ENCODE peak calls at places on chromosomes 4 and X, in six cellular contexts. M is right lobe of liver, B is NB4, S is tibial nerve, G is suprapubic skin, N is lower leg skin. V is an unnamed sample.

GRCh38 chr4:169914871-169915270 is 111.3 kb downstream of the MFAP3L start:
- DNase-seq in B (no peak), S (no peak), N (no peak), M (no peak), G (no peak), V (no peak)

GRCh38 chrX:11437642-11438379 is 144.6 kb downstream of the AMELX start:
- DNase-seq in N (peak), B (no peak), G (no peak), M (peak), S (peak), V (no peak)

GRCh38 chr4:37389967-37390580 is 145.5 kb downstream of the NWD2 start:
- DNase-seq in B (peak), G (no peak), M (no peak), N (peak), S (no peak), V (no peak)

GRCh38 chrX:135625995-135626394 is 87.4 kb upstream of the CT45A1 start:
- DNase-seq in N (no peak), G (no peak), S (no peak), B (peak), M (no peak), V (no peak)

GRCh38 chrX:53940180-53940579 is 104.1 kb downstream of the PHF8 start:
- DNase-seq in B (no peak), N (no peak), S (no peak), G (no peak), M (no peak), V (no peak)

GRCh38 chr4:169252339-169253086 is 18.2 kb downstream of the SH3RF1 start:
- DNase-seq in S (no peak), G (no peak), N (no peak), B (no peak), M (no peak), V (no peak)

GRCh38 chr4:15339732-15340131 is 88.1 kb upstream of the C1QTNF7 start:
- DNase-seq in N (no peak), B (no peak), G (no peak), M (no peak), S (no peak), V (no peak)

GRCh38 chr4:33088713-33089112 is 2368.5 kb downstream of the PCDH7 start:
- DNase-seq in M (no peak), S (no peak), G (no peak), B (no peak), N (no peak), V (no peak)

GRCh38 chr4:88091378-88091777 is 67.1 kb downstream of the ABCG2 start:
- DNase-seq in S (no peak), N (no peak), G (no peak), M (no peak), B (no peak), V (no peak)

GRCh38 chrX:136725446-136726104 is 55.2 kb downstream of the ARHGEF6 start:
- DNase-seq in S (no peak), M (no peak), G (no peak), B (no peak), N (peak), V (no peak)

GRCh38 chr4:179867300-179867878 is 2375.8 kb upstream of the TENM3 start:
- DNase-seq in S (no peak), G (no peak), B (peak), M (peak), N (no peak), V (no peak)

GRCh38 chr4:39050590-39050989 is 11.4 kb upstream of the KLHL5 start:
- DNase-seq in M (no peak), S (no peak), B (no peak), N (no peak), G (no peak), V (no peak)

GRCh38 chrX:74251006-74251930 is 52.7 kb upstream of the ZCCHC13 start:
- DNase-seq in G (no peak), B (peak), N (no peak), S (no peak), M (no peak), V (no peak)

GRCh38 chr4:80239480-80239879 is 27.0 kb upstream of the FGF5 start:
- DNase-seq in S (no peak), M (no peak), G (no peak), N (no peak), B (no peak), V (no peak)

GRCh38 chrX:53362439-53362838 is 60.0 kb downstream of the SMC1A start:
- DNase-seq in N (no peak), S (no peak), G (no peak), M (no peak), B (peak), V (no peak)

GRCh38 chr4:141241986-141242385 is 21.3 kb downstream of the ZNF330 start:
- DNase-seq in S (no peak), N (no peak), M (no peak), B (no peak), G (no peak), V (no peak)

GRCh38 chrX:28312965-28313364 is 274.3 kb upstream of the IL1RAPL1 start:
- DNase-seq in M (no peak), N (no peak), B (no peak), S (no peak), G (no peak), V (no peak)

GRCh38 chr4:121648518-121648917 is 48.3 kb downstream of the ANXA5 start:
- DNase-seq in S (no peak), M (no peak), N (no peak), B (no peak), G (no peak), V (no peak)

GRCh38 chr4:113878718-113879117 is 100.7 kb downstream of the ARSJ start:
- DNase-seq in M (no peak), B (peak), S (no peak), G (no peak), N (no peak), V (no peak)

GRCh38 chr4:17785858-17786257 is 4.4 kb upstream of the FAM184B start:
- DNase-seq in G (no peak), M (no peak), N (no peak), S (no peak), B (no peak), V (no peak)

GRCh38 chr4:67779631-67780030 is 25.4 kb upstream of the GNRHR start:
- DNase-seq in M (no peak), N (no peak), B (no peak), S (no peak), G (no peak), V (no peak)

GRCh38 chr4:182600093-182600492 is 317.1 kb downstream of the DCTD start:
- DNase-seq in S (no peak), B (no peak), G (no peak), M (no peak), N (no peak), V (no peak)

GRCh38 chr4:116358633-116359222 is 726.6 kb downstream of the TRAM1L1 start:
- DNase-seq in B (peak), M (peak), S (no peak), G (no peak), N (peak), V (no peak)

GRCh38 chrX:134604701-134605271 is 53.5 kb downstream of the PLAC1 start:
- DNase-seq in B (no peak), G (no peak), N (no peak), S (no peak), M (no peak), V (no peak)

GRCh38 chr4:38131371-38132139 is 171.4 kb downstream of the PTTG2 start:
- DNase-seq in G (no peak), B (no peak), S (no peak), M (peak), N (no peak), V (no peak)

GRCh38 chr4:23234716-23235115 is 542.0 kb downstream of the GBA3 start:
- DNase-seq in B (no peak), N (no peak), S (no peak), M (no peak), G (no peak), V (no peak)

GRCh38 chr4:88297725-88298453 is 13.5 kb upstream of the PPM1K start:
- DNase-seq in M (no peak), G (no peak), N (no peak), S (no peak), B (no peak), V (no peak)

GRCh38 chrX:47507204-47507878 is 24.3 kb upstream of the ZNF41 start:
- DNase-seq in M (no peak), S (no peak), G (no peak), B (no peak), N (no peak), V (no peak)

GRCh38 chr4:107734120-107734519 is 14.1 kb upstream of the PAPSS1 start:
- DNase-seq in B (peak), M (no peak), S (no peak), G (no peak), N (no peak), V (no peak)

GRCh38 chr4:142156246-142156645 is 519.9 kb downstream of the IL15 start:
- DNase-seq in N (no peak), B (no peak), M (no peak), G (no peak), S (no peak), V (no peak)

GRCh38 chr4:148203056-148203898 is 238.9 kb downstream of the NR3C2 start:
- DNase-seq in G (no peak), B (no peak), N (no peak), S (no peak), M (peak), V (no peak)

GRCh38 chr4:158032733-158033415 is 140.0 kb downstream of the GASK1B start:
- DNase-seq in G (no peak), S (no peak), N (no peak), M (no peak), B (no peak), V (no peak)

GRCh38 chr4:61294001-61294400 is 93.9 kb downstream of the ADGRL3 start:
- DNase-seq in M (no peak), B (no peak), G (no peak), N (no peak), S (no peak), V (no peak)

GRCh38 chr4:9143421-9144080 is 26.7 kb upstream of the FAM90A26 start:
- DNase-seq in M (no peak), B (no peak), S (no peak), G (no peak), N (no peak), V (no peak)

GRCh38 chr4:139924782-139925181 is 229.2 kb downstream of the MAML3 start:
- DNase-seq in B (no peak), M (no peak), S (no peak), G (no peak), N (no peak), V (no peak)

GRCh38 chr4:114015444-114015899 is 36.0 kb upstream of the ARSJ start:
- DNase-seq in N (no peak), B (no peak), M (no peak), S (no peak), G (no peak), V (no peak)

DNA sequence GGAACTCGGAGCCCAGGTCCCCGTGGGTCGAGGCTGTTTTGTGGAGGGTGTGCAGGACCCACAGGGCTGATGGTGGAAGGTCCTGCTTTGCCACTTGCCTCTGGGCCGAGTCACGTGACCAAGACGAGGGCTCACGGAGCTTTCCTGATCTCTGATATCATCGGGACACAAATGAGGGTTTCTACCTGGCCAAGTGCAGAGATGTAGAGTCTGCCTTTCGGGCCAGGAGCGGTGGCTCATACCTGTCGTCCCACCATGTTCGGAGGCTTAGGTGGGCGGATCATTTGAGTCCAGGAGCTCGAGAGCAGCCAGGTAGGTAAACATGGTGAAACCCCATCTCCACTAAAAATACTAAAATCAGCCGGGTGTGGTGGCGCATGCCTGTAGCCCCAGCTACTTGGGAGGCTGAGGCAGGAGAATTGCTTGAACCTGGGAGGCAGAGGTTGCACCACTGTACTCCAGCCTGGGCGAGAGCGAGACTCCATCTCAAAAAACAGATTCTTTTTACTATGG is 7.1 kb downstream of the SLC25A6 start:
- DNase-seq in N (peak), B (no peak), M (peak), G (peak), S (no peak), V (no peak)
- TF ChIP-seq POLR2A in N (no peak), B (no peak), M (no peak), G (no peak), S (no peak), V (no peak)

GRCh38 chr4:156830356-156830755 is 141.2 kb downstream of the PDGFC start:
- DNase-seq in M (no peak), B (no peak), N (no peak), G (no peak), S (no peak), V (no peak)
- TF ChIP-seq POLR2A in M (no peak), B (no peak), N (no peak), G (no peak), S (no peak), V (no peak)

DNA sequence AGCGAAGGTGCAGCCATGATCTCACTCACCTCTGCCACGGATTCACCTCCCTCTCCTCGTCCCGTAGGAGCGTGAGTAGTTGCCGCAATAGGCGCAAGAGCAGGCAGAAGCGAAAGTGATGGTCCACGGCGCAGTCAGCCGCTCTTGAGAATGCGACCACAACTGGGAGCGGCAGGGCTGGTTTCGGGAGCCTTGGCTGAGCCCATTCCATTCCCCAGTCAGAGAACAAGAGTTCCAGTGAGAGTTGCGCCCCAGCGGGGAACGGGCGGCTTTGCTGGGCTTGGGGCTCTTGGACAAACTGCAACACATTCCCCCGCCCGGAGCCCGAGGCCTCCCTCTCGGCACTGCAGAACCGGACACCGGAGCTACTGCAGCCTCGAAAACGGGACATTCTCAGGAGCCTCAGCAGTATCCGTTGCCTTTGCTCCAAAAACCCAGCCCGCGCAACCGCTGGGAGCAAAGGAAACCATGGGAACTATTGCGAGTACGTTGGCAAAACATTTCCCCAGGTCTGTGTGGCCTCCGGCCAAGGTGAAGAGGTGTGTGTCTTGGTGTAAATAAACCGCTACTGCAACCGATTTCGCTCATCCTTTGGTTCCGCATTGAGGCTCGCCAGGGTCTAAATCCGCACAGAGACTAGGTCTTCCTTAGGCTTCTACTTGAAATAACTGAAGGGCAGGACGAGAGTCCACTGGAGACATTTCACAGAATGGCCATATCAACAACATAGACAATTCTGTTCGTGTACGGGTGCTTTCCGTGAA is 5.7 kb upstream of the ZBTB33 start:
- DNase-seq in N (peak), M (peak), B (peak), G (peak), S (peak), V (peak)
- TF ChIP-seq POLR2A in N (no peak), M (peak), B (no peak), G (no peak), S (no peak), V (no peak)

DNA sequence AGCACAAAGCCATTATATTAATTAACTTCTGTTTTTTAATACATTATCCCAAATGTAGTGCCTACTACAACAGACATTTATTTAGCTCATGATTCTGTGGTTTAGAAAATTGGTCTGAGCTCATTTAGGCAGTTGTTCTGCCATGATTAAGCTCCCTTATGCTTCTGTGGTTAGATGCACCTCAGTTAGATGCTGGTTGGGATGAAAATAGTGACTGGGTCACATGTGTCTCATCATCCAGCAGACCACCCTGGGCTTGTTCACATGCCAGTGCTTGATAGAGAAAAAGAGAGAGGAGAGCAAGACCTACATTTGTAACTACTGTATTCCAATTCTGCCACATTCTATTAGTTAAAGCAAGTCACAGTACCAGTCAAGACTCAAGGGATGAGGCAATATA is 376.4 kb upstream of the GNPDA2 start:
- DNase-seq in B (no peak), S (no peak), N (no peak), M (no peak), G (no peak), V (no peak)
- TF ChIP-seq POLR2A in B (no peak), S (no peak), N (no peak), M (no peak), G (no peak), V (no peak)

GRCh38 chrX:318739-319578 is at the start of gene GTPBP6:
- DNase-seq in N (peak), G (peak), M (peak), S (peak), B (peak), V (no peak)
- TF ChIP-seq POLR2A in N (no peak), G (no peak), M (peak), S (no peak), B (peak), V (no peak)

DNA sequence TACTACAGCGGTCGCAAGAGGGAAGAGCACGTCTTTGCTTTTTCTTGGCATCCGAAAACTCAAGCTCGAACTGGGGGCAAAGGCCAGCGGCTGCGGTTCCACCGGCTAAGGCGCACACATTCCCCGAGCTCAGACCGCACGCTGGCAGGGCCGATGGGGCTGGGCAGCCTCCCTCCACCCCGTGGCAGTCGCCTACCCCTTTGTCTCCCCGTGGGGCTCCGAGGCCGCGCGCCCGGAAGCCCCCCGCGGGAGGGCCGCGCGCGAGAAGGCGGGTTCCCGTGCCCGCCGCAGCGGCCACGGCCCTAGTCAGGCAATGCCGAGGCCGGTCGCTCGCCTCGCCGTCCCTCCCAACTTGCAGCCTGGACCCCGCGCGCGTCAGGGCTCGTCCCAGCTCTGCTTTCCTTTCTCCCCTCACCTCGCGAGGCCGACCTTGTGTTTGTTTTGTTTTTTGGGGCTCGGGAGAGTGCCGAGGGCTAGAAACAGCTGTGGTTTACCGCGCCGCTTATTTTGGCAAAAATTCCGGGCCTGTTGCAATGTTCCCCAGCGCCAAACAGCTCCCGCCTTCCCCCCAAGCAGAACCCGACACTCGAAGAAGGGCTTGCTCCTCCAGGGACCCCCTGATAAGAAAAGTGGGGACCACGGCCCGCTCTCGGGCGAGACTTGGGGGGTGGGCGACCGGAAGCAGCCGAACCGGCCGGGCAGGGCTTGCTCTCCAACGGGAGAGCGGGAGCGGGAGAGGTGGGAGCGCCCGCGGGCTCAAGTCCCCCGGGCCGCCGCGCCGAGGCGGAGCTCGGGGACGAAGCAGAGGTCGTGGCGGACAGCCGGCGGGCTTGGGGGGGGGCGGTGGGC is 553 bp upstream of the N4BP2 start:
- DNase-seq in S (peak), M (peak), B (peak), N (peak), G (peak), V (peak)
- TF ChIP-seq POLR2A in S (no peak), M (peak), B (peak), N (no peak), G (peak), V (no peak)

GRCh38 chrX:1453390-1453783 is 678 bp upstream of the ASMTL start:
- DNase-seq in G (peak), S (no peak), N (no peak), B (no peak), M (peak), V (no peak)
- TF ChIP-seq POLR2A in G (no peak), S (no peak), N (no peak), B (no peak), M (no peak), V (no peak)

GRCh38 chr4:186265683-186266648 is at the start of gene F11:
- DNase-seq in S (no peak), N (no peak), B (no peak), M (peak), G (no peak), V (no peak)
- TF ChIP-seq POLR2A in S (no peak), N (no peak), B (no peak), M (peak), G (no peak), V (no peak)

V was measured in esophagus squamous epithelium.